ENCODE peak calls at places on chromosome 14, in six cellular contexts. One of them, this sample, is unnamed.

GRCh38 chr14:78005325-78005724 is 164.8 kb upstream of the NRXN3 start:
- DNase-seq in IMR-90: no peak
- DNase-seq in lower lobe of right lung: no peak
- DNase-seq in coronary artery: no peak
- DNase-seq in foreskin fibroblast: no peak
- DNase-seq in AG10803: peak; percentile 1
- DNase-seq in this sample: no peak

GRCh38 chr14:60349663-60350365 is 100.8 kb downstream of the PPM1A start:
- DNase-seq in AG10803: peak; percentile 56
- DNase-seq in coronary artery: no peak
- DNase-seq in IMR-90: peak; percentile 56
- DNase-seq in foreskin fibroblast: peak; percentile 20
- DNase-seq in lower lobe of right lung: no peak
- DNase-seq in this sample: no peak

GRCh38 chr14:69553221-69553620 is 21.4 kb downstream of the CCDC177 start:
- DNase-seq in IMR-90: peak; percentile 75
- DNase-seq in coronary artery: no peak
- DNase-seq in foreskin fibroblast: peak; percentile 62
- DNase-seq in lower lobe of right lung: no peak
- DNase-seq in AG10803: peak; percentile 82
- DNase-seq in this sample: no peak

GRCh38 chr14:96056509-96057422 is 17.6 kb downstream of the C14orf132 start:
- DNase-seq in foreskin fibroblast: no peak
- DNase-seq in lower lobe of right lung: no peak
- DNase-seq in IMR-90: no peak
- DNase-seq in coronary artery: no peak
- DNase-seq in AG10803: no peak
- DNase-seq in this sample: no peak

GRCh38 chr14:92507174-92507768 is 6.3 kb upstream of the RIN3 start:
- DNase-seq in coronary artery: no peak
- DNase-seq in lower lobe of right lung: peak; percentile 85
- DNase-seq in foreskin fibroblast: no peak
- DNase-seq in AG10803: no peak
- DNase-seq in IMR-90: no peak
- DNase-seq in this sample: no peak

GRCh38 chr14:69137456-69138188 is 15.3 kb downstream of the DCAF5 start:
- DNase-seq in lower lobe of right lung: no peak
- DNase-seq in coronary artery: no peak
- DNase-seq in IMR-90: peak; percentile 37
- DNase-seq in AG10803: peak; percentile 26
- DNase-seq in foreskin fibroblast: no peak
- DNase-seq in this sample: no peak

GRCh38 chr14:83535396-83535906 is 1994.5 kb upstream of the FLRT2 start:
- DNase-seq in lower lobe of right lung: no peak
- DNase-seq in IMR-90: no peak
- DNase-seq in coronary artery: no peak
- DNase-seq in foreskin fibroblast: no peak
- DNase-seq in AG10803: no peak
- DNase-seq in this sample: no peak

GRCh38 chr14:49303952-49304516 is 282.1 kb downstream of the RPS29 start:
- DNase-seq in AG10803: peak; percentile 3
- DNase-seq in IMR-90: peak; percentile 13
- DNase-seq in lower lobe of right lung: no peak
- DNase-seq in foreskin fibroblast: no peak
- DNase-seq in coronary artery: no peak
- DNase-seq in this sample: no peak

GRCh38 chr14:56933446-56933845 is 123.2 kb upstream of the OTX2 start:
- DNase-seq in foreskin fibroblast: no peak
- DNase-seq in AG10803: no peak
- DNase-seq in lower lobe of right lung: no peak
- DNase-seq in IMR-90: no peak
- DNase-seq in coronary artery: no peak
- DNase-seq in this sample: no peak

GRCh38 chr14:58789756-58790155 is 152.0 kb downstream of the DACT1 start:
- DNase-seq in coronary artery: no peak
- DNase-seq in foreskin fibroblast: no peak
- DNase-seq in AG10803: no peak
- DNase-seq in IMR-90: no peak
- DNase-seq in lower lobe of right lung: no peak
- DNase-seq in this sample: no peak

GRCh38 chr14:58789106-58789505 is 151.3 kb downstream of the DACT1 start:
- DNase-seq in lower lobe of right lung: no peak
- DNase-seq in coronary artery: no peak
- DNase-seq in IMR-90: no peak
- DNase-seq in foreskin fibroblast: no peak
- DNase-seq in AG10803: no peak
- DNase-seq in this sample: no peak

GRCh38 chr14:58787601-58788000 is 149.8 kb downstream of the DACT1 start:
- DNase-seq in lower lobe of right lung: no peak
- DNase-seq in foreskin fibroblast: no peak
- DNase-seq in AG10803: peak; percentile 79
- DNase-seq in IMR-90: no peak
- DNase-seq in coronary artery: no peak
- DNase-seq in this sample: no peak

GRCh38 chr14:58785741-58786140 is 148.0 kb downstream of the DACT1 start:
- DNase-seq in foreskin fibroblast: no peak
- DNase-seq in coronary artery: no peak
- DNase-seq in lower lobe of right lung: no peak
- DNase-seq in AG10803: no peak
- DNase-seq in IMR-90: no peak
- DNase-seq in this sample: no peak

DNA sequence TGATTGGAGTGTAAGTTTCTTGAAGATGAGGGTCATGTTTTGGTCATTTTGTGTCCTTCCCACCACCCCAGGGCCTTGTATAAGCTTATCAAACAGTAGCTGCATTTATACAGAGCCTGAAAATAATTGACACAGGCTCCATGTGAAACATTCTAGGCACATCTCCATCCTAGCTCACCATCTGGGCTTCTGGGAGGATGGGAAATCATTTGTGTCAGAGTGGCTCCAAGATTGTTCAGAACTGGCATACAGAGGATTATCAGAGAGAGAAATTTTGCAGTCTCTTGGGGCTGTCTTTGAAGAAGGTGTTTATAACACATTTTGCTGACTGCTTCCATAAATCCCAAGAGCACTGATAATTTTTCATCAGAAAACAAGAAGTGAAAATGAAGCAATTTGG is 150.9 kb downstream of the DACT1 start:
- DNase-seq in foreskin fibroblast: no peak
- DNase-seq in AG10803: no peak
- DNase-seq in IMR-90: no peak
- DNase-seq in coronary artery: no peak
- DNase-seq in lower lobe of right lung: no peak
- DNase-seq in this sample: no peak
- H3K4me3 ChIP-seq in foreskin fibroblast: no peak overlapping the region
- H3K4me3 ChIP-seq in AG10803: no peak overlapping the region
- H3K4me3 ChIP-seq in IMR-90: no peak overlapping the region
- H3K4me3 ChIP-seq in coronary artery: no peak overlapping the region
- H3K4me3 ChIP-seq in lower lobe of right lung: no peak overlapping the region
- H3K4me3 ChIP-seq in this sample: no peak overlapping the region

GRCh38 chr14:54425537-54426274 is 15.5 kb downstream of the CNIH1 start:
- DNase-seq in coronary artery: no peak
- DNase-seq in lower lobe of right lung: no peak
- DNase-seq in IMR-90: no peak
- DNase-seq in AG10803: no peak
- DNase-seq in foreskin fibroblast: no peak
- DNase-seq in this sample: no peak

GRCh38 chr14:54424479-54424901 is 16.7 kb downstream of the CNIH1 start:
- DNase-seq in AG10803: no peak
- DNase-seq in lower lobe of right lung: no peak
- DNase-seq in coronary artery: no peak
- DNase-seq in foreskin fibroblast: no peak
- DNase-seq in IMR-90: no peak
- DNase-seq in this sample: no peak

GRCh38 chr14:54423991-54424390 is 17.2 kb downstream of the CNIH1 start:
- DNase-seq in AG10803: no peak
- DNase-seq in coronary artery: no peak
- DNase-seq in IMR-90: no peak
- DNase-seq in lower lobe of right lung: no peak
- DNase-seq in foreskin fibroblast: no peak
- DNase-seq in this sample: no peak

GRCh38 chr14:54425068-54425467 is 16.1 kb downstream of the CNIH1 start:
- DNase-seq in IMR-90: no peak
- DNase-seq in lower lobe of right lung: no peak
- DNase-seq in foreskin fibroblast: no peak
- DNase-seq in AG10803: no peak
- DNase-seq in coronary artery: no peak
- DNase-seq in this sample: no peak

GRCh38 chr14:54420478-54421116 is 20.6 kb downstream of the CNIH1 start:
- DNase-seq in AG10803: peak; percentile 51
- DNase-seq in lower lobe of right lung: no peak
- DNase-seq in IMR-90: peak; percentile 58
- DNase-seq in coronary artery: no peak
- DNase-seq in foreskin fibroblast: peak; percentile 38
- DNase-seq in this sample: no peak
- TF ChIP-seq CTCF in AG10803: peak; percentile 81
- TF ChIP-seq CTCF in lower lobe of right lung: peak; percentile 51
- TF ChIP-seq CTCF in IMR-90: peak; percentile 58
- TF ChIP-seq CTCF in coronary artery: peak; percentile 46
- TF ChIP-seq CTCF in foreskin fibroblast: peak; percentile 72
- TF ChIP-seq CTCF in this sample: peak; percentile 58

GRCh38 chr14:44914849-44915248 is 46.9 kb downstream of the KLHL28 start:
- DNase-seq in foreskin fibroblast: no peak
- DNase-seq in IMR-90: peak; percentile 12
- DNase-seq in lower lobe of right lung: no peak
- DNase-seq in coronary artery: no peak
- DNase-seq in AG10803: peak; percentile 34
- DNase-seq in this sample: no peak
- H3K4me3 ChIP-seq in foreskin fibroblast: no peak overlapping the region
- H3K4me3 ChIP-seq in IMR-90: no peak overlapping the region
- H3K4me3 ChIP-seq in lower lobe of right lung: no peak overlapping the region
- H3K4me3 ChIP-seq in coronary artery: peak overlapping the region; percentile 4
- H3K4me3 ChIP-seq in AG10803: no peak overlapping the region
- H3K4me3 ChIP-seq in this sample: no peak overlapping the region

GRCh38 chr14:90599748-90600507 is 203.1 kb downstream of the CALM1 start:
- DNase-seq in AG10803: peak; percentile 4
- DNase-seq in coronary artery: no peak
- DNase-seq in lower lobe of right lung: no peak
- DNase-seq in foreskin fibroblast: no peak
- DNase-seq in IMR-90: peak; percentile 46
- DNase-seq in this sample: no peak
- TF ChIP-seq CTCF in AG10803: no peak
- TF ChIP-seq CTCF in coronary artery: peak; percentile 19
- TF ChIP-seq CTCF in lower lobe of right lung: no peak
- TF ChIP-seq CTCF in foreskin fibroblast: no peak
- TF ChIP-seq CTCF in IMR-90: peak; percentile 6
- TF ChIP-seq CTCF in this sample: peak; percentile 2

DNA sequence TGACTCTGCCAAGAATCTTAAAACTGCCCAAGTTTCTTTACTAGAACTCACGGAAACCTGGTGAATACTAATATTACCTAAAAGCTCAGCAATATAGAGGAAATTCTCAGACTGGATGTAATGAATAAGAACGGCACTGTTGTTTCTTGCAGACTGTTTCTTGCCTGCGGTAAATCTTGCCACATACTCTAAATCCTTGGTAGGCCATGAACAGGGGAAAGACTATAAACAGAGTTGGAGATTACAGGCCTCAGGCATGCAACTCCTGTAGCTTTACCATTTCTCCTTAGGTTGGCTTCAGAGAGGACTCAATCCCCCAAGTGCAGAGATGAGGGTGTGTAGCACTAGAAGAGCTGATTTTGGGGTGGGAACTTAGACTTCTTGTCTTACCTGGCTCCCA is 1.1 kb downstream of the ALDH6A1 start:
- DNase-seq in foreskin fibroblast: no peak
- DNase-seq in lower lobe of right lung: no peak
- DNase-seq in IMR-90: peak; percentile 13
- DNase-seq in coronary artery: no peak
- DNase-seq in AG10803: peak; percentile 11
- DNase-seq in this sample: no peak
- H3K4me3 ChIP-seq in foreskin fibroblast: no peak overlapping the region
- H3K4me3 ChIP-seq in lower lobe of right lung: peak overlapping the region; percentile 92
- H3K4me3 ChIP-seq in IMR-90: peak overlapping the region; percentile 68
- H3K4me3 ChIP-seq in coronary artery: peak overlapping the region; percentile 86
- H3K4me3 ChIP-seq in AG10803: peak overlapping the region; percentile 92
- H3K4me3 ChIP-seq in this sample: peak overlapping the region; percentile 85

GRCh38 chr14:30443368-30444007 is 115.5 kb upstream of the G2E3 start:
- DNase-seq in AG10803: peak; percentile 36
- DNase-seq in coronary artery: no peak
- DNase-seq in lower lobe of right lung: no peak
- DNase-seq in IMR-90: peak; percentile 46
- DNase-seq in foreskin fibroblast: peak; percentile 10
- DNase-seq in this sample: peak; percentile 6
- TF ChIP-seq CTCF in AG10803: peak; percentile 66
- TF ChIP-seq CTCF in coronary artery: no peak
- TF ChIP-seq CTCF in lower lobe of right lung: no peak
- TF ChIP-seq CTCF in IMR-90: peak; percentile 56
- TF ChIP-seq CTCF in foreskin fibroblast: peak; percentile 30
- TF ChIP-seq CTCF in this sample: peak; percentile 12